ENCODE peak calls at places on chromosomes 3 and 15, in six cellular contexts. O is mucosa of descending colon, C is HFF-Myc, X is GM13977, N is activated B cell treated with CpG ODN at 0.5 μM for 24 hours, M is AG09309. T is an unnamed sample.

GRCh38 chr3:197234947-197235914 is 63.2 kb downstream of the DLG1 start:
- DNase-seq in M (no peak), O (no peak), C (no peak), N (no peak), X (no peak), T (no peak)

GRCh38 chr3:119181765-119182164 is 8.4 kb downstream of the UPK1B start:
- DNase-seq in O (no peak), C (no peak), N (no peak), M (no peak), X (no peak), T (no peak)

GRCh38 chr3:123660900-123661299 is 76.0 kb upstream of the HACD2 start:
- DNase-seq in O (peak), C (peak), M (peak), X (no peak), N (no peak), T (no peak)

GRCh38 chr3:175335229-175335628 is 476.1 kb downstream of the NAALADL2 start:
- DNase-seq in M (peak), C (no peak), X (no peak), N (no peak), O (no peak), T (no peak)

GRCh38 chr3:141959921-141960554 is 83.6 kb downstream of the ATP1B3 start:
- DNase-seq in C (peak), N (no peak), M (peak), X (no peak), O (no peak), T (no peak)

GRCh38 chr3:120615863-120616599 is 19.9 kb downstream of the NDUFB4 start:
- DNase-seq in C (peak), M (no peak), X (no peak), O (peak), N (no peak), T (no peak)

GRCh38 chr3:185257334-185257733 is 3.5 kb upstream of the EHHADH start:
- DNase-seq in O (no peak), C (no peak), M (no peak), X (no peak), N (no peak), T (no peak)

GRCh38 chr3:23671901-23672589 is 133.7 kb upstream of the UBE2E1 start:
- DNase-seq in N (peak), M (no peak), C (no peak), X (no peak), O (peak), T (no peak)

GRCh38 chr3:177777699-177778098 is 580.4 kb upstream of the TBL1XR1 start:
- DNase-seq in N (no peak), X (peak), C (peak), M (no peak), O (peak), T (no peak)

GRCh38 chr3:125401402-125401801 is 26.3 kb upstream of the ZNF148 start:
- DNase-seq in N (no peak), M (no peak), C (no peak), O (no peak), X (no peak), T (no peak)

GRCh38 chr15:52233405-52233804 is 42.2 kb upstream of the GNB5 start:
- DNase-seq in N (peak), O (no peak), M (no peak), X (no peak), C (no peak), T (no peak)

GRCh38 chr3:86797946-86798345 is 193.0 kb downstream of the VGLL3 start:
- DNase-seq in C (no peak), M (no peak), O (no peak), N (no peak), X (no peak), T (no peak)

GRCh38 chr3:192408721-192409151 is 318.6 kb downstream of the FGF12 start:
- DNase-seq in C (no peak), X (no peak), M (no peak), O (no peak), N (no peak), T (peak)

GRCh38 chr3:156633335-156633734 is 41.1 kb upstream of the TIPARP start:
- DNase-seq in O (no peak), C (peak), X (no peak), N (no peak), M (peak), T (no peak)

GRCh38 chr3:71414189-71414924 is 169.2 kb downstream of the FOXP1 start:
- DNase-seq in N (no peak), C (no peak), X (no peak), O (no peak), M (no peak), T (no peak)

GRCh38 chr3:126288314-126288713 is 68.9 kb downstream of the KLF15 start:
- DNase-seq in O (no peak), M (no peak), N (no peak), C (no peak), X (no peak), T (no peak)

GRCh38 chr3:10470666-10471336 is 34.6 kb downstream of the ATP2B2 start:
- DNase-seq in M (no peak), X (no peak), O (no peak), N (no peak), C (no peak), T (no peak)

GRCh38 chr3:72924055-72924454 is 36.2 kb downstream of the GXYLT2 start:
- DNase-seq in O (no peak), C (no peak), X (no peak), N (no peak), M (no peak), T (no peak)

GRCh38 chr3:122392868-122393844 is 9.2 kb downstream of the FAM162A start:
- DNase-seq in M (no peak), O (no peak), X (peak), C (no peak), N (no peak), T (no peak)

GRCh38 chr15:80712956-80713355 is 17.8 kb downstream of the ABHD17C start:
- DNase-seq in X (no peak), C (no peak), N (no peak), M (no peak), O (no peak), T (no peak)

GRCh38 chr15:56693761-56694160 is 39.5 kb downstream of the ZNF280D start:
- DNase-seq in X (no peak), O (no peak), M (no peak), N (no peak), C (no peak), T (no peak)

GRCh38 chr3:40871411-40871810 is 327.9 kb upstream of the CTNNB1 start:
- DNase-seq in O (no peak), C (no peak), X (no peak), N (no peak), M (no peak), T (no peak)

GRCh38 chr3:139319428-139320402 is 24.1 kb upstream of the MRPS22 start:
- DNase-seq in M (no peak), O (no peak), C (no peak), X (no peak), N (no peak), T (no peak)

GRCh38 chr3:160870327-160870726 is 114.3 kb downstream of the PPM1L start:
- DNase-seq in O (no peak), X (no peak), C (no peak), N (no peak), M (no peak), T (no peak)

GRCh38 chr3:119790369-119790768 is 8.5 kb downstream of the NR1I2 start:
- DNase-seq in O (no peak), M (no peak), N (no peak), X (no peak), C (no peak), T (no peak)

DNA sequence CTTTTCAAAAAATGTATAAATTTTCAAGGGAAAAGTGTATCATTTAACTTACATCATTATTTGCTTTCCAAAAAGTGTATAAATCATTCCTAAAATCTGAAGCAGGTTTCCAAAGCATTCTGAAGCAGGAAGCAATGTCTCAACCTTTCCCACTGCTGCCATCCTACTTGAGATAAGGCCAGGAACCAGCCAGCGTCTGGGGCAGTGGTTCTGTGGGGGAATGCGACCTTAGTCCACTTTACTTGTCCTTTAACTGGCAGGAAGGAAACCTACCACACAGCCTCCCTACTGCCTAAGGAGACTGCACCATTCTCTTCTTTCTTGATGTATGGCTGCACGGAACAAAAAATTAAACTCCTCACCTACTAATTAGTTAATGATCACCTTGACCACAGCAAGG is 3.7 kb downstream of the SORD start:
- DNase-seq in X (no peak), C (no peak), M (no peak), O (no peak), N (no peak), T (no peak)
- TF ChIP-seq CTCF in X (no peak), C (no peak), M (no peak), O (no peak), N (no peak), T (no peak)

GRCh38 chr3:63477494-63478129 is 174.9 kb upstream of the SNTN start:
- DNase-seq in O (no peak), X (no peak), M (no peak), N (no peak), C (no peak), T (no peak)

GRCh38 chr3:63478962-63479660 is 173.4 kb upstream of the SNTN start:
- DNase-seq in C (no peak), O (no peak), X (no peak), N (no peak), M (peak), T (no peak)

GRCh38 chr3:63470745-63471144 is 181.7 kb upstream of the SNTN start:
- DNase-seq in M (no peak), O (no peak), N (no peak), C (no peak), X (peak), T (no peak)

GRCh38 chr3:63471781-63472180 is 180.7 kb upstream of the SNTN start:
- DNase-seq in O (no peak), M (no peak), C (no peak), N (no peak), X (no peak), T (no peak)

DNA sequence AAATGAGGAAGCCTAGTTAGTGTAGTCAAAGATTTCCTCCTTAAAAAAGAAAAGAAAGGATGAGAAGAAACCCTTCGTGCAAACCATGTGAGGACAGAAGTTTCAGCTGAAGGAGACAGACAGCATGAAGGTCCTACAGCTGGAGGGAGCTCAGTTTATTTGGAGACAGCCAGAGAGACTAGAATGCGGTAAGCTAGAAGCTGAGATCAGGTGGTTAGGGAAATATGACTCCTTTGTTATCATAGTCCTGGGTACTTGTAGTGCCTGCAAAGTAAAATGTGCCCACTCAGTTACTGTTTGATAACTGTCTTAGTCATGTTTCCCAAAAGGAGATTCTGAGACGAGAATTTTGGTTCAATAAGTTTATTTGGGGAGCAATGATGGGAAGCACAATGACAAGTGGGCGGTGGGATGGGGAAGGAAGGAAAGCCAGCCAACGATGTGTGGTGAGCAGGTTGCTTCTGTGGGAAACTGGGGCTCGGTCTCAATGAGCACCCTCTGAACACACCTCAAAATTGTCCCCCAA is 178.8 kb upstream of the SNTN start:
- DNase-seq in O (no peak), M (no peak), N (no peak), X (no peak), C (no peak), T (no peak)
- TF ChIP-seq CTCF in O (no peak), M (no peak), N (no peak), X (no peak), C (no peak), T (no peak)

GRCh38 chr15:74837482-74837881 is 5.5 kb downstream of the ULK3 start:
- DNase-seq in N (no peak), X (no peak), O (no peak), M (no peak), C (no peak), T (no peak)
- TF ChIP-seq CTCF in N (no peak), X (no peak), O (no peak), M (no peak), C (no peak), T (no peak)

GRCh38 chr3:147422934-147423599 is 13.9 kb downstream of the ZIC1 start:
- DNase-seq in M (no peak), N (no peak), X (peak), O (no peak), C (no peak), T (no peak)
- TF ChIP-seq CTCF in M (no peak), N (no peak), X (no peak), O (no peak), C (no peak), T (no peak)

GRCh38 chr3:189236352-189236751 is 64.6 kb downstream of the TPRG1 start:
- DNase-seq in N (no peak), O (no peak), C (no peak), X (peak), M (no peak), T (no peak)

GRCh38 chr3:189239616-189240015 is 67.8 kb downstream of the TPRG1 start:
- DNase-seq in M (no peak), C (no peak), N (no peak), O (no peak), X (no peak), T (no peak)

GRCh38 chr3:189237516-189237915 is 65.7 kb downstream of the TPRG1 start:
- DNase-seq in M (no peak), X (no peak), O (no peak), C (no peak), N (no peak), T (no peak)

GRCh38 chr3:189235214-189235613 is 63.4 kb downstream of the TPRG1 start:
- DNase-seq in N (no peak), M (peak), C (no peak), X (no peak), O (no peak), T (no peak)

GRCh38 chr3:189238071-189238470 is 66.3 kb downstream of the TPRG1 start:
- DNase-seq in X (no peak), O (no peak), N (no peak), M (no peak), C (no peak), T (no peak)
- TF ChIP-seq CTCF in X (no peak), O (no peak), N (no peak), M (no peak), C (no peak), T (no peak)

GRCh38 chr3:170368921-170369320 is 11.4 kb downstream of the SKIL start:
- DNase-seq in N (no peak), M (no peak), X (no peak), C (no peak), O (no peak), T (no peak)
- TF ChIP-seq CTCF in N (no peak), M (peak), X (no peak), C (peak), O (no peak), T (peak)

DNA sequence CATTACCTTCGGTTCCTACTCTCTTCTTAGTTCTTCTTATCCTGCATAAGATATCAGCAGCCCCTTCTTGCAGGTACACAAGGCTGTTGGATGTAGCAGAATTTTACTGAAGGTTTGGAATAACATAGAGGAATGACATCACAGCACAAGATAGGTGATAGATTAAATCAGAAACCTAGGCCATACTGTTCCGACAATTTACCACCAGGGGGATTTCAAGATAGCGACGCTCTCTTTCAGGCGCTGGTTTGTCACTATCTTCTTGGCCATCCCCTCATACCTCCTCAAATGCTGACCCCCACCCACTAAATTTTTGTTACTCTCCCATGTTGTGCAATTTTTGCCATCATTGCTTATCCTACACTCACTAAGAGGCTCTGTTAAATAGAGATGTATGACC is 3.5 kb downstream of the SIDT1 start:
- DNase-seq in N (no peak), M (no peak), C (no peak), X (no peak), O (no peak), T (no peak)
- TF ChIP-seq CTCF in N (no peak), M (no peak), C (peak), X (peak), O (no peak), T (peak)

GRCh38 chr15:71802770-71803169 is 7.6 kb upstream of the NR2E3 start:
- DNase-seq in M (no peak), N (no peak), X (peak), O (no peak), C (no peak), T (no peak)
- TF ChIP-seq CTCF in M (peak), N (no peak), X (peak), O (no peak), C (peak), T (peak)

GRCh38 chr3:179321585-179322322 is 1.1 kb upstream of the ZNF639 start:
- DNase-seq in N (no peak), C (no peak), X (no peak), O (no peak), M (no peak), T (no peak)
- TF ChIP-seq CTCF in N (no peak), C (peak), X (peak), O (peak), M (peak), T (peak)

GRCh38 chr3:152466784-152467183 is 198.1 kb downstream of the MBNL1 start:
- DNase-seq in M (peak), O (no peak), C (no peak), N (no peak), X (no peak), T (no peak)
- TF ChIP-seq CTCF in M (peak), O (no peak), C (peak), N (no peak), X (peak), T (peak)